ENCODE peak calls at places on chromosomes 11 and 22, in nine cellular contexts. W is HFF-Myc; P is HFFc6; N is CD8-positive, alpha-beta T cell; G is dorsolateral prefrontal cortex; E is BJ; C is choroid plexus epithelial cell; S is lower lobe of right lung; Z is type B pancreatic cell. H is an unnamed sample.

GRCh38 chr11:67644042-67644441 is 4.5 kb upstream of the TBX10 start:
- DNase-seq in E (no peak), G (no peak), W (no peak), Z (no peak), N (no peak), C (peak), S (no peak), P (no peak), H (no peak)

GRCh38 chr11:115701284-115701875 is 197.2 kb upstream of the CADM1 start:
- DNase-seq in N (no peak), E (no peak), Z (no peak), S (no peak), C (no peak), P (no peak), W (no peak), G (no peak), H (no peak)

GRCh38 chr22:42317691-42318547 is 47.5 kb upstream of the TCF20 start:
- DNase-seq in S (peak), N (no peak), G (peak), W (no peak), C (no peak), P (no peak), Z (no peak), E (no peak), H (no peak)

GRCh38 chr11:116691779-116692178 is 81.0 kb downstream of the BUD13 start:
- DNase-seq in G (peak), P (no peak), Z (peak), S (peak), E (no peak), W (no peak), C (peak), N (peak), H (peak)

GRCh38 chr11:80048513-80048912 is 607.7 kb upstream of the TENM4 start:
- DNase-seq in Z (no peak), N (no peak), P (no peak), C (no peak), G (no peak), S (no peak), E (no peak), W (no peak), H (no peak)

GRCh38 chr22:49258107-49259010 is 569.3 kb downstream of the BRD1 start:
- DNase-seq in E (no peak), P (no peak), N (no peak), S (no peak), W (no peak), G (no peak), C (no peak), Z (peak), H (no peak)

GRCh38 chr11:2858995-2859705 is 26.4 kb downstream of the CDKN1C start:
- DNase-seq in G (no peak), N (no peak), P (no peak), C (no peak), E (no peak), S (no peak), W (no peak), Z (no peak), H (no peak)

GRCh38 chr22:49009359-49010063 is 818.2 kb downstream of the BRD1 start:
- DNase-seq in P (no peak), C (no peak), S (peak), W (no peak), E (no peak), G (no peak), N (no peak), Z (peak), H (no peak)

GRCh38 chr11:124085583-124085982 is 29.7 kb upstream of the VWA5A start:
- DNase-seq in C (peak), G (no peak), E (no peak), N (no peak), Z (no peak), P (no peak), W (no peak), S (no peak), H (no peak)

GRCh38 chr22:28771195-28771791 is 1.2 kb upstream of the CCDC117 start:
- DNase-seq in S (no peak), P (no peak), G (no peak), C (no peak), W (no peak), N (no peak), Z (no peak), E (no peak), H (no peak)
- TF ChIP-seq CTCF in S (no peak), P (no peak), G (no peak), C (no peak), W (no peak), N (no peak), Z (no peak), E (no peak), H (no peak)

GRCh38 chr11:119999220-119999619 is 138.7 kb downstream of the TRIM29 start:
- DNase-seq in N (no peak), W (no peak), P (no peak), Z (no peak), S (no peak), G (no peak), E (no peak), C (no peak), H (no peak)
- TF ChIP-seq CTCF in N (no peak), W (peak), P (peak), Z (peak), S (no peak), G (no peak), E (peak), C (no peak), H (peak)

DNA sequence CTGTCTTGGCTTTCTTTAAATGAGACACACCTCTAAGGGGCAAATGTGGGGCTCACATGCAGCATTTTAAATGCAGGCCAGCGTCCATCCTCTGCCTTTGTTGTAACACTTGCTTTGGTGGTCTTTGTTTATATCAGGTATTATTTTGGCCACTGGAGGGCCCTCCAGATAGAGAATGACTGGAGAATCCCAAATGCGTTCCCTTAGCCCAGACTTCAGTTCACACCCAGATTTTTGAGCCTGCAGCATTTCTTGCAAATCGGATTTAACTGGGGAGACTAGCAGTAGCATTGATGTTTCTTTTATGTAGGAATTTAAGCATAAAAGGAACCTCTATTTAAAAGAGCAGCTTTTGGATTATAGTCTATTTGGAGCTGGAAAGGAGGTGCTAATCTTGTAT is 200.2 kb upstream of the SORL1-AS1 start:
- DNase-seq in Z (no peak), G (no peak), C (peak), P (no peak), W (no peak), S (no peak), E (no peak), N (no peak), H (no peak)
- TF ChIP-seq CTCF in Z (peak), G (peak), C (peak), P (peak), W (peak), S (no peak), E (peak), N (no peak), H (peak)

GRCh38 chr22:24265734-24266133 is 4.9 kb upstream of the SPECC1L start:
- DNase-seq in W (no peak), S (no peak), E (no peak), C (no peak), Z (no peak), P (no peak), G (no peak), N (no peak), H (no peak)

GRCh38 chr22:24271406-24271760 is 752 bp downstream of the SPECC1L start:
- DNase-seq in G (no peak), S (no peak), N (no peak), E (no peak), W (no peak), P (no peak), C (peak), Z (no peak), H (no peak)

DNA sequence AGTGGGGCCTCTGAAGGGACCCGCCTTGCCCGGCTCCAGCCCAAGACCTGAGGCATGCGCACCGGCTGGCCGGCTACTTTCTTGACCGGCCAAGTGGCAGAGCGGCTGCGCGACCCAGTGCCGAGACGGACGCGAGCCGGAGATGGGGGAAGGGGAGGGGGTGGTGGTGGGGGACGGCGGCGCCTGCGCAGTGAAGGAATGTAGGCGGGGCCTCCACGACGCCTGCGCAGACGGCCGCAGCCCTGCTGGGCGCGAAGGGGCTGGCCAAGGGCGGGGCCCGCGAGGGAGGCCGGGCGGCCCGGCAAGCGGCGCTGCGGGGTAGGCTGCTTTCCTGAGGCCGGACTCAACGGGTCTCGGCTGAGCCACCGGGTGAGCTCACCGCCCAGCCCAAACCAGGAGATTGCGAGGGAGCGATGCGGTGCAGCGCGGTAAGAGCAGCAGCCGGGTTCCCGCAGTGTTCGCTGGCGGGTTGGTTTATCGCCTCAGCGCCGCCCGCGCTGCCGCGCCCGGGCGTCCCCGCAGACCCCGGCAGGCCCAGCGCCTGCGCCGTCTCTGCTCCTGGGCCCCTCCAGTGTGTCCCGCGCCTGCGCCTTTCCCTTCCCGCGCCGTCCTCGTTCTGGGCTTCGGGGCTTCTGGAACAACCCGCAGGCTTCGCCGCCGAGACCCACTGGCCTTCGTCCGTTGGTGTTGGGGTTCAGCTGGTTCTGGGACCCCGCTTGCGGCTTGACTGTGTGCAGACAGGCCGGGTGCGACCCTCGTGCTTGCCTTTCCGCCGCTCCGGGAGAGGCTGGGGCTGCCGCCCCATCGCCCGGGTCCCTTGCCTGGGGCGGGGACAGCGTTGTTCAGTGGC is at the start of gene SPECC1L:
- DNase-seq in Z (peak), P (peak), E (peak), N (peak), C (peak), S (peak), G (peak), W (no peak), H (peak)
- TF ChIP-seq CTCF in Z (peak), P (peak), E (peak), N (no peak), C (no peak), S (peak), G (peak), W (no peak), H (no peak)

GRCh38 chr11:97614571-97614970 is 1224.8 kb downstream of the JRKL start:
- DNase-seq in E (no peak), S (no peak), C (peak), W (no peak), N (no peak), Z (no peak), P (peak), G (no peak), H (no peak)

GRCh38 chr11:97607301-97608000 is 1217.6 kb downstream of the JRKL start:
- DNase-seq in G (no peak), C (peak), Z (no peak), N (no peak), E (no peak), W (no peak), S (no peak), P (no peak), H (no peak)

GRCh38 chr11:97611345-97611744 is 1221.5 kb downstream of the JRKL start:
- DNase-seq in Z (no peak), C (no peak), E (no peak), S (no peak), P (no peak), W (no peak), G (no peak), N (no peak), H (no peak)

GRCh38 chr11:97610854-97611253 is 1221.0 kb downstream of the JRKL start:
- DNase-seq in S (no peak), Z (no peak), W (no peak), P (no peak), N (no peak), E (no peak), G (no peak), C (no peak), H (no peak)

DNA sequence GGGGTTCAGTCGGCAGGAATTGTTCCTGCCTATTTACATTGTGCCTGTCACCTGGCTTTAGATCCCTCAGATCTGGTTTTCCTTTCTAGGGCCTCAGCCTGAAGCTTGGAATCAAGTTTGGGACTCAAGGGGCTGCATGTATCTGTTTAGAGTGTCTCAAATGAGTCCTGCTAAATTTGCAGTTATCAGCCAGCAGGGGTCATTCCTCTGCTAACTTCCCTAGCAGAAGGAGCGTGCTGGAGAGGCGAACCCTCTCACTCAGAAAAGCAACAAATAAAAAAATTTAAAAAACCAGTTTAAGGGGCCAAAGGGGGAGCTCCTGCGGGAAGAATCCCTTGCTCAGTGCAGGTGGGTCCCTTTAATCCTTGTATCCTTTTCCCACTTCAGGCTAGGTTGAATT is 1220.2 kb downstream of the JRKL start:
- DNase-seq in S (no peak), Z (no peak), W (no peak), P (peak), N (no peak), C (peak), G (no peak), E (no peak), H (no peak)
- TF ChIP-seq CTCF in S (no peak), Z (no peak), W (no peak), P (peak), N (no peak), C (peak), G (no peak), E (no peak), H (no peak)

DNA sequence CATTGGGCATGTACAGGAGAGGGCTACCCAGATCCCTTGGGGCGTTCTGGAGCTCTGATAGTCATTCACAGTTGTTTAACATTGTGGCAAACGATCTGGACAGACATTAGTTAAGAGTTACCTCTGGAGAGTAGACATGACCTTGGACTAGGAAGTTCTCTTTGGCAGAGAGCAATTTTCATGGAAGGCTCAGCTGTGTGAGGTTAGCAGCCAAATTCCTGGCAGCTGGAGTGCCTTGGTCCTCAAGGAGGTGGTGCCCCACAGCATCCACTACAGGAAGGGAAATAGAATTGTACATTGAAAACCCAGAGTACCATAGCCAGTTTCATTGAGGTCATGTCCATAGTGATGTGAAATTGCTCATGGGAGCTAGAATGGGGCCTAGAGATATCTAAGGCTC is 82.8 kb downstream of the BLID start:
- DNase-seq in C (no peak), S (no peak), P (no peak), Z (no peak), E (no peak), G (no peak), N (no peak), W (no peak), H (no peak)
- TF ChIP-seq CTCF in C (no peak), S (no peak), P (no peak), Z (no peak), E (no peak), G (no peak), N (no peak), W (no peak), H (no peak)

GRCh38 chr22:20583471-20583922 is 76.1 kb downstream of the MED15 start:
- DNase-seq in G (peak), W (no peak), Z (no peak), S (peak), E (no peak), C (no peak), P (no peak), N (no peak), H (no peak)
- TF ChIP-seq CTCF in G (no peak), W (peak), Z (no peak), S (no peak), E (no peak), C (peak), P (peak), N (no peak), H (no peak)

GRCh38 chr22:23083315-23084021 is 13.1 kb downstream of the GNAZ start:
- DNase-seq in S (no peak), W (no peak), N (no peak), E (no peak), G (no peak), P (no peak), Z (no peak), C (no peak), H (no peak)
- TF ChIP-seq CTCF in S (no peak), W (no peak), N (no peak), E (no peak), G (no peak), P (no peak), Z (no peak), C (no peak), H (no peak)

GRCh38 chr11:1226981-1227550 is 4.2 kb downstream of the MUC5B start:
- DNase-seq in C (peak), E (no peak), G (no peak), N (no peak), Z (peak), W (no peak), S (peak), P (no peak), H (peak)
- TF ChIP-seq CTCF in C (peak), E (peak), G (no peak), N (no peak), Z (peak), W (peak), S (no peak), P (peak), H (no peak)